ENCODE peak calls at places on chromosome 2, in eight cellular contexts. S is A549, I is cardiac muscle cell, K is lung, Y is left ventricle myocardium inferior, P is hepatocyte, F is neural progenitor cell, A is dorsolateral prefrontal cortex. J is an unnamed sample.

GRCh38 chr2:236667526-236667925 is 97.9 kb downstream of the ACKR3 start:
- DNase-seq in S (no peak), I (no peak), K (peak), Y (no peak), P (no peak), F (no peak), A (no peak), J (no peak)

GRCh38 chr2:39435974-39436591 is 1.0 kb downstream of the MAP4K3 start:
- DNase-seq in S (peak), I (peak), K (no peak), Y (no peak), P (peak), F (no peak), A (peak), J (peak)

GRCh38 chr2:192029089-192029488 is 165.6 kb downstream of the TMEFF2 start:
- DNase-seq in S (no peak), I (peak), K (no peak), Y (no peak), P (peak), F (peak), A (no peak), J (no peak)

GRCh38 chr2:26631401-26631800 is 9.8 kb downstream of the CIB4 start:
- DNase-seq in S (no peak), I (no peak), K (no peak), Y (no peak), P (no peak), F (no peak), A (no peak), J (no peak)

GRCh38 chr2:855177-855576 is 95.5 kb upstream of the SNTG2 start:
- DNase-seq in S (no peak), I (no peak), K (no peak), Y (no peak), P (no peak), F (no peak), A (no peak), J (no peak)

GRCh38 chr2:198424112-198424511 is 619.7 kb downstream of the PLCL1 start:
- DNase-seq in S (no peak), I (no peak), K (no peak), Y (no peak), P (no peak), F (no peak), A (no peak), J (no peak)

GRCh38 chr2:128318776-128319456 is at the start of gene HS6ST1:
- DNase-seq in S (peak), I (peak), K (peak), Y (peak), P (peak), F (peak), A (peak), J (peak)

GRCh38 chr2:103119352-103119751 is 357.5 kb downstream of the TMEM182 start:
- DNase-seq in S (no peak), I (no peak), K (no peak), Y (no peak), P (no peak), F (no peak), A (no peak), J (no peak)

GRCh38 chr2:196170681-196171247 is 614 bp downstream of the STK17B start:
- DNase-seq in S (no peak), I (peak), K (peak), Y (peak), P (peak), F (peak), A (peak), J (peak)

GRCh38 chr2:202566286-202566685 is 68.5 kb upstream of the FAM117B start:
- DNase-seq in S (no peak), I (no peak), K (no peak), Y (no peak), P (no peak), F (no peak), A (no peak), J (no peak)

GRCh38 chr2:180394305-180394704 is 387.2 kb upstream of the CWC22 start:
- DNase-seq in S (no peak), I (no peak), K (no peak), Y (no peak), P (no peak), F (no peak), A (no peak), J (no peak)
- H3K27ac ChIP-seq in S (no peak), I (no peak), K (no peak), Y (no peak), P (no peak), F (no peak), A (no peak), J (no peak)

GRCh38 chr2:42922790-42923631 is 130.6 kb upstream of the HAAO start:
- DNase-seq in S (no peak), I (peak), K (no peak), Y (no peak), P (peak), F (no peak), A (no peak), J (peak)

GRCh38 chr2:42924436-42924897 is 132.1 kb upstream of the HAAO start:
- DNase-seq in S (no peak), I (no peak), K (no peak), Y (no peak), P (no peak), F (no peak), A (no peak), J (peak)

GRCh38 chr2:42922293-42922692 is 129.9 kb upstream of the HAAO start:
- DNase-seq in S (no peak), I (no peak), K (no peak), Y (no peak), P (no peak), F (no peak), A (no peak), J (no peak)

GRCh38 chr2:42925742-42926437 is 133.5 kb upstream of the HAAO start:
- DNase-seq in S (no peak), I (no peak), K (no peak), Y (no peak), P (no peak), F (peak), A (peak), J (peak)

DNA sequence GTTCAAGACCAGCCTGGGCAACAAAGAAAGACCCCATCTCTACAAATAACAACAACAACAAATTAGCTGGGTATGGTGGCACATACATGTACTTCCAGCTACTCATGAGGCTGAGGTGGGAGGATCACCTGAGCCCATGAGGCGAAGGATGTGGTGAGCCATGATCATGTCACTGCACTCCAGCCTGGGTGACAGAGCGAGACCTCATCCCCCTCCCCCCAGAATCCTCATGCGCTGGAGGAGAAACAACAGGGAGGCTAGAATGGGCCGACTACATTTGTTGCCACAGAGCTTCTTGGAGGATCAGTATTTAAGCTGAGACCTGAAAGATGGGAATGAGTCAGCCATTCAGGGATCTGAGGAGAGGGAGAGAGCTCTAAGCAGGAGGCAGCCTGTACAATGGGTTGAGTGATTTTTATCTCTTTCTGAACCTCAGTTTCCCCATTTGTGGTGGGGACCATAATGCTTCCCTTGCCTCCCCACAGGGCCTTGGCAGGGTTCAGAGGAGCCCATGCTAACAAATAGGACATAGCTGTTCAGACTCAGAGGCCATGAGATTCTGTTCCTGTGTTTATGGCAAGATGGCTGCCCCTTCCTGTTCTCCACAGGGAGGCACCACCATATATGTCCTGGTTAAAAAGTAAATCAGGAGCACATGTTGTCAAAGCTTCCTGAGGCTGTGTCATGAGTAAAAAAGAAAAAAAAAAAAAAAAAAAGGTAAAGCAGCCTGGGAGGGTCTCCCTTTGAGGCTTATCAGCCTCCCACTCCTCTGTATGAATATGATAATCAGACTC is 131.4 kb upstream of the HAAO start:
- DNase-seq in S (no peak), I (peak), K (no peak), Y (no peak), P (no peak), F (no peak), A (no peak), J (no peak)
- TF ChIP-seq CTCF in S (no peak), I (no peak), K (no peak), Y (no peak), P (no peak), F (no peak), A (no peak), J (no peak)

DNA sequence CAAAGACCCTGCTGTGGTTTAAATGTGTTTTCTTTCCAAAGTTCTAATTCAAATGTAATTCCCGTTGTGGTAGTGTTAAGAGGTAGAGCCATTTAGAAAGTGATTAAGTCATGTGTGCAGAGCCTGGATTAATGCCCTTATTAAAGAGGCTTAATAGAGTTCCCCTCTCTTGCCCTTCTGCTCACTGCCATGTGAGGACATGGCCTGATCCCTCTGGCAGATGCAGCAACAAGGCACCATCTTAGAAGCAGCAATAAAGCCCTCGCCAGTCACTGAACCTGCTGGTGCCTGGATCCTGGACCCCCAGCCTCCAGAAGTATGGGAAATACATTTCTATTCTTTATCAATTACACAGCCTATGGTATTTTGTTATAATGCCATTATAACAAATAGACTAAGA is 485.2 kb downstream of the DCDC2C start:
- DNase-seq in S (no peak), I (no peak), K (no peak), Y (no peak), P (no peak), F (no peak), A (no peak), J (no peak)
- H3K27ac ChIP-seq in S (no peak), I (no peak), K (no peak), Y (no peak), P (no peak), F (no peak), A (no peak), J (no peak)

DNA sequence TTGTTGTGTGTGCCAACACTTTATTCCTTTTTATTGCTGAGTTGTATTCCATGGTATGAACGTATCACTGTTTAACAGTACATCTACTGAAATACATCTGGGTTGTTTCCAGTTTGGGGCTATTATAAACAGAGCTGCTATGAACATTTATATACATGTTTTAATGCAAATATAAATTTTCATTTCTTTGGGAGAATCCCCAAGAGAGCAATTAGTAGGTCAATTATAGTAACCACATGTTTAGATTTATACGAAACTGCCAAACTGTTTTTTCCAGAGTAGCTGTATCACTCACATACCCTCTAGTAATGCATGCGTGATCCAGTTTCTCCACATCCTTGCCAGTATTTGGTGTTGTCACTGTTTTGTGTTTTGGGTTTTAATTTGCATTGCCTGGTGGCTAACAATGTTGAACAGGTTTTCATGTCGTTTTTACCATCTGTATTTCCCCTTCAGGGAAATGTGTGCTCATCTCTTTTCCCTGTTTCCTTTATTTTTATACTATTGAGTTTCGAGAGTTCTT is 81.0 kb downstream of the TMEM131 start:
- DNase-seq in S (no peak), I (no peak), K (no peak), Y (no peak), P (no peak), F (no peak), A (no peak), J (no peak)
- TF ChIP-seq CTCF in S (no peak), I (no peak), K (no peak), Y (no peak), P (no peak), F (no peak), A (no peak), J (no peak)

GRCh38 chr2:144495227-144495933 is 24.5 kb downstream of the ZEB2 start:
- DNase-seq in S (no peak), I (no peak), K (no peak), Y (no peak), P (no peak), F (no peak), A (no peak), J (no peak)
- H3K27ac ChIP-seq in S (no peak), I (peak), K (peak), Y (peak), P (no peak), F (no peak), A (peak), J (peak)

DNA sequence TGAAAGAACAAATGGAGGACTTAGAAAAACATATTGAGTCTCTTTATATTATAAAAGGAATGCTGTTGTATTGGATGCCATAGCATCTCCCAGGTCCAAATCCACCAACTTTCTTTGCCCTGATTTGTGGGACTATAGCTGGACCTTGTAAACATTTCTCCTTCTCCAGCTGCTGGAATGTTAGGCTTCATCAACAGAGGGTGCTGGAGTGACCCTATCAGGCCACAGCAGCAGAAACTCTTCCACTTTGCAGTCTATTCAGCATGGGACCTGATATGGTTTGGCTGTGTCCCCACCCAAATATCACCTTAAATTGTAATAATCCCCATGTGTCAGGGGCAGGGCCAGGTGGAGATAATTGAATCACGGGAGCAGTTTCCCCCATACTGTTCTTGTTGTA is 138.4 kb upstream of the ARL4C start:
- DNase-seq in S (no peak), I (no peak), K (no peak), Y (no peak), P (no peak), F (no peak), A (no peak), J (no peak)
- TF ChIP-seq CTCF in S (no peak), I (peak), K (no peak), Y (peak), P (no peak), F (no peak), A (no peak), J (no peak)

GRCh38 chr2:216546646-216547403 is 48.2 kb downstream of the RPL37A start:
- DNase-seq in S (no peak), I (no peak), K (no peak), Y (no peak), P (no peak), F (no peak), A (no peak), J (no peak)
- H3K27ac ChIP-seq in S (no peak), I (no peak), K (no peak), Y (peak), P (peak), F (no peak), A (no peak), J (no peak)

DNA sequence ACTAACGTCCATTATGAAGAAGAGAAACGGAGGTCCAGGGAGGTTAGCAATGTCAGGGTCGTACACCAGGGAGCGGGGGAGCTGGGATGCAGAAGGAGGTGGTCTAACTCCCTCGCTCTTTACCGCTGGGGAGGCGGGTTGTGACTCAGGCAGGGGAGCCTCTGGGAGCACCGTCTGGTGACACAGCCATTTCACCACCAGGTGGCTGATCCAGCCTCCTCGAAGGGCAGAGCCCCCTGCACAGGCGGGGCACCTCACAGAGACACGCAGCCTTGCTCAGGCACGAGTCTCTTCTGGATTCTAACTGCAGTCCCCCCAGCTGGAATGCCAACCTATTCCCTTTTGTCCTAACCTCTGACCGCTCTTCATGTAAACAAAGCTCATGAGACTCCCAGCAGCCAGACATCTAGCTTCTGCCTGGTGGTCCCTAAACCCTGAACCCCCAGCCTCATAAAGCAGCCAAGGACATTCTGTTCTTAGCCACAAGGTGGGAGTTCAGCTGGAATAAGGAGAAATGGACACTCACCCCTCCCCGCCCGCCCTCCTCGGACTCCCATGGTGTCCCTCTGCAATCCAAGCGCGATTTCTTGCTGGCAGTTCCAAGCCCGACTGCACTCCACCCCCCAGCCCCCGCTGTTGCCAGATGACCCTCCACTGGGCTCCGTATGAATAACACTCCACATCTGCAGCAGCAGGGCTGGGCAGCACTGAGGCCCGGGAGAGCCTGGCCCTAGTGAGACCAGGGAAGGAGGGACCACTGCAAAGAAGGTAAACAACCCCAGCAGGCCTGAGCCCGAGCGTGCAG is 84.4 kb downstream of the TNS1 start:
- DNase-seq in S (peak), I (no peak), K (no peak), Y (no peak), P (no peak), F (peak), A (no peak), J (peak)
- TF ChIP-seq CTCF in S (no peak), I (no peak), K (no peak), Y (peak), P (no peak), F (peak), A (no peak), J (peak)

GRCh38 chr2:98911126-98911375 is 25.0 kb downstream of the CRACDL start:
- DNase-seq in S (no peak), I (no peak), K (peak), Y (no peak), P (no peak), F (no peak), A (no peak), J (no peak)

GRCh38 chr2:98910349-98911125 is 25.5 kb downstream of the CRACDL start:
- DNase-seq in S (no peak), I (no peak), K (peak), Y (no peak), P (no peak), F (no peak), A (no peak), J (no peak)

GRCh38 chr2:98912221-98912851 is 23.7 kb downstream of the CRACDL start:
- DNase-seq in S (peak), I (peak), K (peak), Y (no peak), P (peak), F (no peak), A (peak), J (peak)

GRCh38 chr2:98912957-98913915 is 22.8 kb downstream of the CRACDL start:
- DNase-seq in S (no peak), I (peak), K (no peak), Y (no peak), P (no peak), F (no peak), A (no peak), J (no peak)

GRCh38 chr2:98911376-98912154 is 24.5 kb downstream of the CRACDL start:
- DNase-seq in S (no peak), I (no peak), K (peak), Y (no peak), P (peak), F (no peak), A (no peak), J (no peak)
- H3K27ac ChIP-seq in S (peak), I (no peak), K (peak), Y (no peak), P (no peak), F (no peak), A (peak), J (no peak)

GRCh38 chr2:241314181-241314932 is 1.1 kb downstream of the HDLBP start:
- DNase-seq in S (peak), I (peak), K (no peak), Y (no peak), P (no peak), F (no peak), A (no peak), J (no peak)

GRCh38 chr2:241314933-241315182 is 614 bp downstream of the HDLBP start:
- DNase-seq in S (no peak), I (no peak), K (no peak), Y (no peak), P (no peak), F (no peak), A (no peak), J (no peak)

GRCh38 chr2:241316825-241317224 is 1.1 kb downstream of the SEPTIN2 start:
- DNase-seq in S (no peak), I (no peak), K (no peak), Y (no peak), P (no peak), F (no peak), A (no peak), J (no peak)

GRCh38 chr2:241315879-241316700 is at the start of gene SEPTIN2:
- DNase-seq in S (peak), I (no peak), K (peak), Y (peak), P (peak), F (no peak), A (peak), J (peak)

GRCh38 chr2:241315183-241315878 is at the start of gene HDLBP:
- DNase-seq in S (peak), I (peak), K (peak), Y (peak), P (peak), F (peak), A (peak), J (peak)
- TF ChIP-seq CTCF in S (peak), I (peak), K (peak), Y (no peak), P (peak), F (peak), A (peak), J (no peak)

J was measured in psoas muscle.